ENCODE peak calls at places on chromosomes 4 and X, in four cellular contexts. S is RWPE2, P is dorsolateral prefrontal cortex, J is lower leg skin. V is an unnamed sample.

GRCh38 chrX:132807411-132808030 is 150.9 kb downstream of the HS6ST2 start:
- DNase-seq in J (no peak), P (no peak), S (no peak), V (no peak)

GRCh38 chr4:20544645-20545044 is 155.6 kb upstream of the PACRGL start:
- DNase-seq in P (no peak), J (no peak), S (no peak), V (peak)

GRCh38 chr4:131091896-131092295 is 1995.9 kb downstream of the C4orf33 start:
- DNase-seq in P (no peak), J (no peak), S (no peak), V (no peak)

GRCh38 chr4:57370691-57371090 is 260.5 kb upstream of the IGFBP7 start:
- DNase-seq in J (no peak), S (no peak), P (no peak), V (no peak)

GRCh38 chr4:37561196-37561802 is 124.9 kb downstream of the RELL1 start:
- DNase-seq in S (no peak), P (no peak), J (no peak), V (no peak)

GRCh38 chrX:134969726-134970125 is 21.1 kb upstream of the SMIM10 start:
- DNase-seq in S (no peak), P (no peak), J (no peak), V (peak)

GRCh38 chr4:6463311-6464289 is 8.8 kb downstream of the PPP2R2C start:
- DNase-seq in J (peak), S (peak), P (peak), V (no peak)

GRCh38 chr4:5051210-5051691 is at the start of gene STK32B:
- DNase-seq in P (no peak), J (peak), S (peak), V (peak)

GRCh38 chr4:1006856-1007255 is 4.6 kb upstream of the FGFRL1 start:
- DNase-seq in P (no peak), S (no peak), J (no peak), V (no peak)

GRCh38 chr4:2290974-2291704 is 29.2 kb upstream of the MXD4 start:
- DNase-seq in S (no peak), J (peak), P (peak), V (no peak)

GRCh38 chrX:46447384-46447783 is 97.8 kb downstream of the ZNF674 start:
- DNase-seq in S (no peak), J (peak), P (no peak), V (no peak)

GRCh38 chr4:41752081-41752836 is 3.7 kb upstream of the PHOX2B start:
- DNase-seq in J (no peak), P (no peak), S (no peak), V (no peak)

GRCh38 chr4:99856166-99856565 is 38.1 kb downstream of the LAMTOR3 start:
- DNase-seq in P (no peak), J (no peak), S (no peak), V (no peak)

GRCh38 chrX:23493941-23494374 is 159.3 kb downstream of the PTCHD1 start:
- DNase-seq in P (no peak), J (no peak), S (no peak), V (no peak)

GRCh38 chr4:66187175-66187720 is 517.0 kb upstream of the EPHA5 start:
- DNase-seq in S (no peak), J (no peak), P (no peak), V (no peak)

GRCh38 chrX:70476934-70477733 is 32.5 kb downstream of the DLG3 start:
- DNase-seq in P (no peak), S (no peak), J (no peak), V (no peak)

GRCh38 chrX:14026121-14026520 is 3.6 kb downstream of the GEMIN8 start:
- DNase-seq in P (peak), S (no peak), J (no peak), V (no peak)

GRCh38 chr4:189124149-189124758 is 816.4 kb upstream of the FRG1 start:
- DNase-seq in P (no peak), S (no peak), J (no peak), V (no peak)

GRCh38 chr4:7857238-7857701 is 82.4 kb downstream of the AFAP1 start:
- DNase-seq in P (no peak), J (no peak), S (no peak), V (peak)

GRCh38 chr4:156185514-156185913 is 231.8 kb upstream of the CTSO start:
- DNase-seq in P (no peak), J (no peak), S (no peak), V (no peak)

GRCh38 chrX:112826020-112826419 is 14.6 kb downstream of the AMOT start:
- DNase-seq in P (no peak), S (no peak), J (no peak), V (no peak)

GRCh38 chr4:17060230-17060629 is 161.8 kb upstream of the LDB2 start:
- DNase-seq in S (no peak), J (no peak), P (no peak), V (no peak)

GRCh38 chrX:139869796-139870195 is 63.1 kb downstream of the ATP11C start:
- DNase-seq in J (no peak), P (no peak), S (no peak), V (no peak)

GRCh38 chrX:40095588-40096394 is 2.0 kb downstream of the BCOR start:
- DNase-seq in J (no peak), S (no peak), P (no peak), V (no peak)

GRCh38 chr4:187664011-187664410 is 331.6 kb upstream of the ZFP42 start:
- DNase-seq in P (no peak), S (no peak), J (no peak), V (no peak)

GRCh38 chrX:22247169-22247568 is 25.5 kb upstream of the CBLL2 start:
- DNase-seq in P (no peak), J (no peak), S (no peak), V (no peak)

GRCh38 chrX:10741496-10742048 is 121.2 kb upstream of the MID1 start:
- DNase-seq in P (no peak), S (no peak), J (no peak), V (no peak)

GRCh38 chrX:30957753-30958152 is 68.7 kb upstream of the TAB3 start:
- DNase-seq in J (no peak), P (no peak), S (no peak), V (no peak)

GRCh38 chrX:96929036-96929435 is 45.3 kb downstream of the RPA4 start:
- DNase-seq in J (no peak), S (no peak), P (no peak), V (no peak)

GRCh38 chr4:76550966-76551780 is 116.1 kb downstream of the SHROOM3 start:
- DNase-seq in J (no peak), P (no peak), S (no peak), V (no peak)

GRCh38 chr4:82745173-82745842 is 53.3 kb downstream of the SCD5 start:
- DNase-seq in P (no peak), S (no peak), J (peak), V (no peak)

GRCh38 chr4:1997712-1998111 is 11.1 kb downstream of the NELFA start:
- DNase-seq in P (no peak), S (no peak), J (peak), V (no peak)

GRCh38 chrX:281166-281999 is at the start of gene PLCXD1:
- DNase-seq in S (peak), J (no peak), P (peak), V (no peak)
- TF ChIP-seq CTCF in S (no peak), J (no peak), P (no peak), V (no peak)

GRCh38 chrX:138708268-138708667 is 3.2 kb downstream of the FGF13 start:
- DNase-seq in S (no peak), P (no peak), J (no peak), V (no peak)

GRCh38 chrX:138709886-138710285 is 1.6 kb downstream of the FGF13 start:
- DNase-seq in P (no peak), J (no peak), S (no peak), V (no peak)

GRCh38 chrX:138710311-138710791 is 1.2 kb downstream of the FGF13 start:
- DNase-seq in P (no peak), J (peak), S (no peak), V (no peak)

GRCh38 chrX:138710866-138711331 is 618 bp downstream of the FGF13 start:
- DNase-seq in S (peak), J (peak), P (no peak), V (no peak)

GRCh38 chrX:138711399-138712347 is at the start of gene FGF13:
- DNase-seq in P (no peak), J (no peak), S (no peak), V (no peak)
- TF ChIP-seq CTCF in P (peak), J (no peak), S (peak), V (peak)

GRCh38 chr4:122203407-122203806 is 51.3 kb downstream of the BLTP1 start:
- DNase-seq in S (no peak), P (no peak), J (no peak), V (no peak)

DNA sequence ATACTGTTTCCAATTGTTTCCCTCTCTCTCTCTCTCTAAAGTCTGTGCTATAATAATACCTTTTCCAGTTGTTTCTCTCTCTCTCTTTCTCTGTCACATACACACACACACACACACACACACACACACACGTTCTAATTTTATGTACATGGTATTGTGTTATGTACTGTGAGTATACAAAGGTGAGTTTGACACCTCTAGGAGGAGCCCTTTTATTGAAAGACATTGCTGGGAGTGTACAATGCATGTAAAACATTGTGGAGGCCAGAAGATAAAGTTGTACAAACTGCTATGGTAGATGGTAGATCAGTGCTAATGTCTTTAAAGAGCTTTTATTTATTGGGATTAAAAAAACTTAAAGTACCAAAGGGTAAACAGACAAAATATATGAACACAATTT is 53.6 kb downstream of the BLTP1 start:
- DNase-seq in P (no peak), J (no peak), S (no peak), V (no peak)
- TF ChIP-seq CTCF in P (no peak), J (no peak), S (peak), V (no peak)

GRCh38 chr4:79820427-79820826 is 252.6 kb downstream of the ANTXR2 start:
- DNase-seq in P (no peak), J (no peak), S (no peak), V (no peak)
- TF ChIP-seq CTCF in P (no peak), J (no peak), S (no peak), V (no peak)

GRCh38 chr4:3340703-3341088 is 47.9 kb downstream of the RGS12 start:
- DNase-seq in P (no peak), J (peak), S (no peak), V (no peak)
- TF ChIP-seq CTCF in P (no peak), J (no peak), S (peak), V (no peak)

GRCh38 chrX:69424161-69424560 is 80.0 kb upstream of the NALF2 start:
- DNase-seq in J (no peak), P (no peak), S (no peak), V (no peak)
- TF ChIP-seq CTCF in J (no peak), P (no peak), S (peak), V (peak)

DNA sequence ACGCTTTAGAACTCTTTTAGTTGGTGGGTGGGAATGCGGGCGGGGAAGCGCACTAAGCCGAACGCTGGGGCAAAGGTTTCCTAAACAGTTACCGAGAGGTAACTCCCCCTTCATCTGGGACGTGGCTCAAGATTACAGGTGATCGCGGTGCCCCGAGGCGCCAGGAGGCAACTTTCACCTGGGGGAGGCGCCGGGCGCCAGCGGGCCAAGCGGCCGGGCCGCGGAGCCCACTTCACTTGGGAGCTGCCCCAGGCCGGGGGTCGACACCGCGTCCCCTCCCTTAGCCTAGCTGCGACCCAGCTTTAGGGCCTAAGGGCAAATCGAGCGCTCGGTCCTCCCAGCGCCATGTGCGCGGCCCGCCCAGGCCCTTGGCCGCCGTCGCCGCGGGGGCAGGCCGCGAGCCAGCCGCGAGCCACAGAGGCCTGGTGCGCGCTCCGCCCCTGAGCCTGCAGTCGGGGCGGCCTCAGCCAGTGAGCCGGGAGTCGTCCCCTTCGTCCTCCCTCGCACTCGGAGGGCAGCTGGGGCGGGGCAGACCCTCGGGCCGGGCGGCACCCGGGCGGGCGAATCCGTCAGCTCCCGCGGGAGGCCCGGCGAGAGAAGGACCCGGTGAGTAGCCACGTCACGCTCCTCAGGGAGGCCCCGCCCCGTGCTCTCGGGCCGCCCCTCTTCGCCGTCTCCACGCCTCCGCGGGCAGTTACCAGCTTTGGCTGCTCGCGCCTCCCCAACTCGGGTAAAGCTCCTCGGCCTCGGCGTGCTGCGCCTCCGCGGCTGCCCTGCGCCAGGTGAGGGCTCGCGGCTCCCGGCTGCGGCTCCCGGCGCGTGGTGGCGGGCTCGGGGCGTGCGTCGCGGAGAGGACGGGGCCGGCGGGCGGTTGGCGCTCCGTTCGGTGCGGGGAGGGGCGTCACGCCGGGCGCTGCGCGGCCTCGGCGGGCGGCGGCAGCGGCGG is at the start of gene LARP1B:
- DNase-seq in S (peak), J (peak), P (peak), V (peak)
- TF ChIP-seq CTCF in S (no peak), J (no peak), P (peak), V (no peak)

DNA sequence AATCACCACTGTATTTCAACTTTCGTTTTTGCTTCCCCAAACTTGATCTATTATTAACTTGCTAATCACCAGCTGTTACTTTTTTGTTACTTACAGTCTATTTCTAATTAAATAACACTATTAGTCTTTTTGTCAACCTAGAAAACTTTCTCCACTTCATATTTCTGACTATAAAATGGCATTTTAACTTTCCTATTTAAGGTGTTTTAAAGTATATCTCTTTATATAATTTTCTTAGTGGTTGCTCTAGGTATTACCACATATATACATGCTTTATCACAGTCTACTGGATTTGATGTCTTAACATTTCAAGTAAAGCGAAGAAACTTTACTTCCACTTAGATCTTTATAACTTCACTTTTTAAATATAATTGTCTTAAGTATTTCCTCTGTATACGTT is 421.2 kb downstream of the DCAF12L2 start:
- DNase-seq in P (no peak), J (no peak), S (no peak), V (no peak)
- TF ChIP-seq CTCF in P (no peak), J (no peak), S (no peak), V (no peak)